ENCODE peak calls at places on chromosome 16, in eight cellular contexts. J is stimulated activated effector memory CD8-positive, alpha-beta T cell treated with anti-CD3 and anti-CD28 coated beads, Interleukin-12 subunit alpha, Interleukin-12 subunit beta, amount 100 ng/mL, for 72 hours; A is spleen; E is anterior cingulate cortex; P is Caki2; M is NCI-H1092; V is AG04449; N is T-helper 1 cell. T is an unnamed sample.

GRCh38 chr16:75541236-75541635 is 5.3 kb upstream of the CHST5 start:
- DNase-seq in N (no peak), V (no peak), E (no peak), A (no peak), M (no peak), P (no peak), J (no peak), T (no peak)

GRCh38 chr16:12405083-12405482 is 398.6 kb downstream of the CPPED1 start:
- DNase-seq in P (no peak), J (no peak), M (no peak), A (no peak), E (no peak), N (no peak), V (no peak), T (no peak)

GRCh38 chr16:70417661-70418060 is 21.2 kb downstream of the ST3GAL2 start:
- DNase-seq in E (no peak), M (no peak), A (no peak), P (no peak), J (no peak), N (no peak), V (no peak), T (no peak)

GRCh38 chr16:74766729-74767128 is 7.9 kb downstream of the FA2H start:
- DNase-seq in N (no peak), J (no peak), M (no peak), E (no peak), P (no peak), V (no peak), A (peak), T (no peak)

GRCh38 chr16:78939600-78939999 is 660.9 kb downstream of the MAF start:
- DNase-seq in J (no peak), M (no peak), A (no peak), P (no peak), V (no peak), N (no peak), E (no peak), T (no peak)

GRCh38 chr16:79997257-79997656 is 396.7 kb upstream of the MAF start:
- DNase-seq in E (no peak), J (no peak), M (no peak), V (no peak), A (no peak), N (no peak), P (no peak), T (peak)

GRCh38 chr16:49158029-49158642 is 123.5 kb downstream of the CBLN1 start:
- DNase-seq in E (no peak), N (peak), M (no peak), A (no peak), P (peak), V (no peak), J (no peak), T (peak)

GRCh38 chr16:9103546-9103945 is 12.1 kb downstream of the HAPSTR1 start:
- DNase-seq in E (no peak), M (no peak), A (no peak), J (no peak), N (no peak), V (no peak), P (no peak), T (no peak)

GRCh38 chr16:892536-893255 is 78.1 kb downstream of the LMF1 start:
- DNase-seq in E (no peak), V (no peak), N (no peak), M (no peak), A (no peak), P (no peak), J (no peak), T (peak)

GRCh38 chr16:29730649-29731048 is 15.1 kb downstream of the C16orf54 start:
- DNase-seq in V (no peak), J (no peak), M (no peak), N (no peak), A (no peak), E (no peak), P (no peak), T (no peak)

GRCh38 chr16:85579883-85580607 is 33.1 kb upstream of the GSE1 start:
- DNase-seq in M (no peak), J (no peak), V (no peak), N (no peak), A (no peak), E (no peak), P (no peak), T (no peak)

GRCh38 chr16:9901-10665 is 43.3 kb downstream of the POLR3K start:
- DNase-seq in V (no peak), A (no peak), J (peak), N (no peak), M (no peak), E (no peak), P (no peak), T (no peak)

GRCh38 chr16:28107232-28107631 is 43.7 kb upstream of the GSG1L start:
- DNase-seq in V (no peak), N (no peak), A (peak), E (no peak), M (no peak), J (no peak), P (no peak), T (no peak)

GRCh38 chr16:27273670-27274522 is 5.3 kb upstream of the NSMCE1 start:
- DNase-seq in J (no peak), V (no peak), M (no peak), P (peak), A (no peak), N (no peak), E (no peak), T (no peak)

GRCh38 chr16:83059237-83059636 is 432.5 kb downstream of the CDH13 start:
- DNase-seq in V (no peak), P (no peak), N (no peak), J (no peak), M (no peak), E (no peak), A (no peak), T (no peak)

GRCh38 chr16:54746596-54746995 is 184.1 kb upstream of the IRX5 start:
- DNase-seq in P (no peak), E (no peak), N (no peak), A (no peak), J (no peak), M (no peak), V (no peak), T (no peak)

GRCh38 chr16:84518804-84519341 is 14.4 kb upstream of the MEAK7 start:
- DNase-seq in N (peak), V (no peak), M (peak), P (no peak), J (peak), E (no peak), A (peak), T (no peak)

GRCh38 chr16:85717393-85718152 is 28.8 kb upstream of the GINS2 start:
- DNase-seq in N (peak), A (peak), E (peak), M (peak), V (no peak), P (peak), J (peak), T (peak)

GRCh38 chr16:66521951-66522771 is 27.8 kb downstream of the TK2 start:
- DNase-seq in M (no peak), N (peak), J (peak), A (peak), E (no peak), V (no peak), P (peak), T (no peak)

GRCh38 chr16:1197237-1197866 is 27.7 kb downstream of the TPSG1 start:
- DNase-seq in A (no peak), P (peak), J (no peak), V (no peak), E (no peak), M (peak), N (no peak), T (no peak)

GRCh38 chr16:88130681-88131080 is 179.4 kb downstream of the BANP start:
- DNase-seq in E (no peak), N (no peak), P (no peak), J (no peak), V (no peak), M (no peak), A (no peak), T (no peak)

GRCh38 chr16:50313596-50314483 is 47.5 kb downstream of the ADCY7 start:
- DNase-seq in V (no peak), A (peak), M (no peak), P (no peak), J (no peak), N (no peak), E (peak), T (no peak)

GRCh38 chr16:88769617-88770458 is 15.2 kb downstream of the PIEZO1 start:
- DNase-seq in E (no peak), P (peak), V (no peak), A (no peak), J (no peak), N (no peak), M (no peak), T (peak)

T was measured in iPS-NIHi11.